ENCODE peak calls at places on chromosome 18, in six cellular contexts. One of them, this sample, is unnamed.
A peak's percentile ranks its signal among the peaks of the same experiment; 100 is the strongest.

GRCh38 chr18:77092104-77093066 is 40.2 kb downstream of the MBP start:
- DNase-seq in H1: no peak
- DNase-seq in HL-60: no peak
- DNase-seq in SK-N-SH: no peak
- DNase-seq in HepG2: no peak
- DNase-seq in GM12878: no peak
- DNase-seq in this sample: no peak

GRCh38 chr18:21972281-21972680 is 197.1 kb upstream of the GATA6 start:
- DNase-seq in HepG2: no peak
- DNase-seq in HL-60: no peak
- DNase-seq in SK-N-SH: no peak
- DNase-seq in H1: no peak
- DNase-seq in GM12878: no peak
- DNase-seq in this sample: no peak

GRCh38 chr18:36813111-36813752 is 15.6 kb downstream of the TPGS2 start:
- DNase-seq in H1: no peak
- DNase-seq in GM12878: no peak
- DNase-seq in HL-60: no peak
- DNase-seq in HepG2: no peak
- DNase-seq in SK-N-SH: no peak
- DNase-seq in this sample: no peak

GRCh38 chr18:50143295-50143694 is 51.7 kb downstream of the MYO5B start:
- DNase-seq in HL-60: no peak
- DNase-seq in GM12878: no peak
- DNase-seq in SK-N-SH: no peak
- DNase-seq in H1: no peak
- DNase-seq in HepG2: no peak
- DNase-seq in this sample: no peak

GRCh38 chr18:73564073-73564472 is 583.6 kb downstream of the FBXO15 start:
- DNase-seq in SK-N-SH: no peak
- DNase-seq in H1: no peak
- DNase-seq in GM12878: no peak
- DNase-seq in HepG2: no peak
- DNase-seq in HL-60: no peak
- DNase-seq in this sample: no peak

GRCh38 chr18:44601447-44601846 is 79.2 kb upstream of the SETBP1 start:
- DNase-seq in HepG2: no peak
- DNase-seq in HL-60: no peak
- DNase-seq in GM12878: no peak
- DNase-seq in H1: no peak
- DNase-seq in SK-N-SH: no peak
- DNase-seq in this sample: no peak

GRCh38 chr18:22667616-22668422 is 250.1 kb upstream of the CTAGE1 start:
- DNase-seq in H1: no peak
- DNase-seq in HepG2: no peak
- DNase-seq in SK-N-SH: no peak
- DNase-seq in HL-60: no peak
- DNase-seq in GM12878: peak; percentile 20
- DNase-seq in this sample: peak; percentile 92

GRCh38 chr18:55588001-55588875 is at the start of gene TCF4:
- DNase-seq in H1: peak; percentile 72
- DNase-seq in GM12878: no peak
- DNase-seq in SK-N-SH: peak; percentile 80
- DNase-seq in HepG2: no peak
- DNase-seq in HL-60: peak; percentile 52
- DNase-seq in this sample: peak; percentile 63

GRCh38 chr18:45102863-45103262 is 422.2 kb downstream of the SETBP1 start:
- DNase-seq in GM12878: no peak
- DNase-seq in HL-60: no peak
- DNase-seq in HepG2: no peak
- DNase-seq in SK-N-SH: no peak
- DNase-seq in H1: no peak
- DNase-seq in this sample: no peak

GRCh38 chr18:21051615-21052014 is 60.0 kb downstream of the ROCK1 start:
- DNase-seq in GM12878: no peak
- DNase-seq in H1: no peak
- DNase-seq in HL-60: no peak
- DNase-seq in SK-N-SH: no peak
- DNase-seq in HepG2: no peak
- DNase-seq in this sample: no peak

GRCh38 chr18:76580288-76580962 is 85.4 kb upstream of the ZNF516 start:
- DNase-seq in HepG2: no peak
- DNase-seq in H1: peak; percentile 38
- DNase-seq in HL-60: no peak
- DNase-seq in GM12878: no peak
- DNase-seq in SK-N-SH: no peak
- DNase-seq in this sample: no peak

GRCh38 chr18:73670536-73670935 is 477.1 kb downstream of the FBXO15 start:
- DNase-seq in HL-60: no peak
- DNase-seq in H1: no peak
- DNase-seq in SK-N-SH: no peak
- DNase-seq in GM12878: no peak
- DNase-seq in HepG2: no peak
- DNase-seq in this sample: no peak

GRCh38 chr18:54479365-54479764 is 111.7 kb upstream of the DYNAP start:
- DNase-seq in GM12878: no peak
- DNase-seq in SK-N-SH: no peak
- DNase-seq in H1: no peak
- DNase-seq in HL-60: no peak
- DNase-seq in HepG2: no peak
- DNase-seq in this sample: no peak

GRCh38 chr18:54218299-54218698 is 6.2 kb downstream of the MBD2 start:
- DNase-seq in HepG2: no peak
- DNase-seq in H1: no peak
- DNase-seq in HL-60: no peak
- DNase-seq in GM12878: no peak
- DNase-seq in SK-N-SH: no peak
- DNase-seq in this sample: no peak

GRCh38 chr18:48833701-48834394 is 116.9 kb downstream of the SMAD7 start:
- DNase-seq in SK-N-SH: no peak
- DNase-seq in GM12878: no peak
- DNase-seq in HL-60: no peak
- DNase-seq in HepG2: no peak
- DNase-seq in H1: no peak
- DNase-seq in this sample: no peak

GRCh38 chr18:35077937-35078336 is 36.7 kb downstream of the MAPRE2 start:
- DNase-seq in GM12878: no peak
- DNase-seq in HepG2: no peak
- DNase-seq in H1: no peak
- DNase-seq in SK-N-SH: no peak
- DNase-seq in HL-60: no peak
- DNase-seq in this sample: no peak

GRCh38 chr18:7572837-7573236 is 5.7 kb downstream of the PTPRM start:
- DNase-seq in HepG2: no peak
- DNase-seq in HL-60: no peak
- DNase-seq in GM12878: peak; percentile 23
- DNase-seq in H1: no peak
- DNase-seq in SK-N-SH: no peak
- DNase-seq in this sample: no peak

GRCh38 chr18:77222464-77222863 is 27.2 kb upstream of the GALR1 start:
- DNase-seq in SK-N-SH: no peak
- DNase-seq in HepG2: no peak
- DNase-seq in GM12878: no peak
- DNase-seq in HL-60: no peak
- DNase-seq in H1: no peak
- DNase-seq in this sample: no peak

GRCh38 chr18:58216071-58216471 is 172.0 kb downstream of the NEDD4L start:
- DNase-seq in HL-60: no peak
- DNase-seq in H1: no peak
- DNase-seq in GM12878: no peak
- DNase-seq in HepG2: no peak
- DNase-seq in SK-N-SH: no peak
- DNase-seq in this sample: no peak

GRCh38 chr18:36177913-36178312 is 9.4 kb upstream of the MOCOS start:
- DNase-seq in H1: no peak
- DNase-seq in GM12878: no peak
- DNase-seq in HepG2: no peak
- DNase-seq in HL-60: no peak
- DNase-seq in SK-N-SH: no peak
- DNase-seq in this sample: no peak

GRCh38 chr18:35137632-35138031 is 96.4 kb downstream of the MAPRE2 start:
- DNase-seq in SK-N-SH: no peak
- DNase-seq in HL-60: no peak
- DNase-seq in GM12878: no peak
- DNase-seq in HepG2: no peak
- DNase-seq in H1: no peak
- DNase-seq in this sample: peak; percentile 28

GRCh38 chr18:12397254-12397653 is 10.5 kb upstream of the PRELID3A start:
- DNase-seq in SK-N-SH: no peak
- DNase-seq in HL-60: no peak
- DNase-seq in H1: no peak
- DNase-seq in HepG2: no peak
- DNase-seq in GM12878: no peak
- DNase-seq in this sample: no peak

GRCh38 chr18:9025104-9025838 is 77.2 kb upstream of the NDUFV2 start:
- DNase-seq in H1: no peak
- DNase-seq in HL-60: no peak
- DNase-seq in HepG2: peak; percentile 28
- DNase-seq in SK-N-SH: no peak
- DNase-seq in GM12878: no peak
- DNase-seq in this sample: no peak

GRCh38 chr18:54720590-54720989 is 107.7 kb upstream of the RAB27B start:
- DNase-seq in HepG2: no peak
- DNase-seq in HL-60: no peak
- DNase-seq in GM12878: no peak
- DNase-seq in H1: no peak
- DNase-seq in SK-N-SH: no peak
- DNase-seq in this sample: no peak

DNA sequence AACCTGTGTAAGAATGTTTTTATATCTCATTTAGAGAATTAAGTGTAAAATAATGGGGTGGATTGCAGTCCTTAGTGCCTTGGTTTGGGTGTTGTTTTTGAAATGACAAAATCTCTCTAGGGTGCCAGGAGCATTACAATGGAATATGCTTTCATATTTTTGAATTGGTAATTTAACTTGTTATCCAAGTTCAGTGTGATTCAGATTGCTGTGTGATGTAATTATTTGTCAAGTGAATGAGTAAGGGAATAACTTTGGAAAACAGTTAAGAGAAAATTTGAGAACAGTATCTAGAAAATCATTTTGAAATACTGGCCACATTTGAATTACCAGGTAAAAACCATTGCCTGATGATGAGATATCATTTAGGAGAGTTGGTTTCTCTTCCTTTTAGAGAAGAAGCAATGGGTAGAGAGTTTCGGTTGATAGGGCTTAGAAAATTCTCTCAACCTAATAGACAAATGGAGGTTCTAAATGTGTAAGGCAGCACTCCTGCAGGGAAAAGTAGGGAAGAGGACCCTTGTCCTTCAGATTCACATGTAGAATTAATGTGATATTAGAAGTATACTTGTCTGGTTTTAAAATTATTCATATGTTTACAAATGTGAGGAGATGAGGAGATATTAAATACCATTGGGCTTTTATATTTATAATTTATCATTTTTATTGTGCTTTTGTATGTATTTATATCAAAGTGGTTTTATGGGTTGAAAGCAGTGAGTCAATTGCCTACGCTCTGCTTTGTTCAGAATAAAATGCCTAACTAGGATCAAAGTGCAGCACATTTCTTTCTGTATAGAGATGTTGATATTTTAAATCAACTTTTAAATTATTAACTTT is 124.8 kb downstream of the PHLPP1 start:
- DNase-seq in HL-60: no peak
- DNase-seq in H1: no peak
- DNase-seq in GM12878: no peak
- DNase-seq in SK-N-SH: no peak
- DNase-seq in HepG2: no peak
- DNase-seq in this sample: no peak
- TF ChIP-seq GABPA in HL-60: no peak
- TF ChIP-seq GABPA in H1: no peak
- TF ChIP-seq GABPA in GM12878: no peak
- TF ChIP-seq GABPA in SK-N-SH: no peak
- TF ChIP-seq GABPA in HepG2: no peak
- TF ChIP-seq GABPA in this sample: no peak

GRCh38 chr18:30903566-30903965 is 139.0 kb downstream of the DSC3 start:
- DNase-seq in HepG2: peak; percentile 9
- DNase-seq in SK-N-SH: no peak
- DNase-seq in HL-60: no peak
- DNase-seq in H1: no peak
- DNase-seq in GM12878: no peak
- DNase-seq in this sample: no peak
- TF ChIP-seq GABPA in HepG2: no peak
- TF ChIP-seq GABPA in SK-N-SH: no peak
- TF ChIP-seq GABPA in HL-60: no peak
- TF ChIP-seq GABPA in H1: no peak
- TF ChIP-seq GABPA in GM12878: no peak
- TF ChIP-seq GABPA in this sample: no peak

GRCh38 chr18:60935046-60935445 is 398.2 kb upstream of the CDH20 start:
- DNase-seq in SK-N-SH: no peak
- DNase-seq in H1: no peak
- DNase-seq in HepG2: no peak
- DNase-seq in HL-60: no peak
- DNase-seq in GM12878: no peak
- DNase-seq in this sample: no peak
- TF ChIP-seq GABPA in SK-N-SH: no peak
- TF ChIP-seq GABPA in H1: no peak
- TF ChIP-seq GABPA in HepG2: no peak
- TF ChIP-seq GABPA in HL-60: no peak
- TF ChIP-seq GABPA in GM12878: no peak
- TF ChIP-seq GABPA in this sample: no peak

GRCh38 chr18:33460681-33461080 is 20.2 kb upstream of the CCDC178 start:
- DNase-seq in SK-N-SH: no peak
- DNase-seq in H1: no peak
- DNase-seq in GM12878: no peak
- DNase-seq in HL-60: no peak
- DNase-seq in HepG2: no peak
- DNase-seq in this sample: no peak
- TF ChIP-seq GABPA in SK-N-SH: no peak
- TF ChIP-seq GABPA in H1: no peak
- TF ChIP-seq GABPA in GM12878: no peak
- TF ChIP-seq GABPA in HL-60: no peak
- TF ChIP-seq GABPA in HepG2: no peak
- TF ChIP-seq GABPA in this sample: no peak

GRCh38 chr18:26763745-26764144 is 101.8 kb downstream of the AQP4 start:
- DNase-seq in SK-N-SH: no peak
- DNase-seq in HepG2: no peak
- DNase-seq in H1: no peak
- DNase-seq in GM12878: no peak
- DNase-seq in HL-60: no peak
- DNase-seq in this sample: no peak

GRCh38 chr18:26764584-26764983 is 100.9 kb downstream of the AQP4 start:
- DNase-seq in SK-N-SH: peak; percentile 39
- DNase-seq in H1: no peak
- DNase-seq in HepG2: no peak
- DNase-seq in GM12878: no peak
- DNase-seq in HL-60: no peak
- DNase-seq in this sample: no peak

GRCh38 chr18:26768388-26768787 is 97.1 kb downstream of the AQP4 start:
- DNase-seq in GM12878: no peak
- DNase-seq in HL-60: no peak
- DNase-seq in SK-N-SH: no peak
- DNase-seq in HepG2: no peak
- DNase-seq in H1: no peak
- DNase-seq in this sample: no peak

GRCh38 chr18:26765498-26765897 is 100.0 kb downstream of the AQP4 start:
- DNase-seq in SK-N-SH: no peak
- DNase-seq in GM12878: no peak
- DNase-seq in HL-60: no peak
- DNase-seq in H1: no peak
- DNase-seq in HepG2: no peak
- DNase-seq in this sample: no peak

GRCh38 chr18:26764177-26764576 is 101.3 kb downstream of the AQP4 start:
- DNase-seq in HL-60: no peak
- DNase-seq in SK-N-SH: no peak
- DNase-seq in HepG2: no peak
- DNase-seq in H1: no peak
- DNase-seq in GM12878: no peak
- DNase-seq in this sample: no peak
- TF ChIP-seq GABPA in HL-60: no peak
- TF ChIP-seq GABPA in SK-N-SH: no peak
- TF ChIP-seq GABPA in HepG2: no peak
- TF ChIP-seq GABPA in H1: no peak
- TF ChIP-seq GABPA in GM12878: no peak
- TF ChIP-seq GABPA in this sample: no peak

This sample was measured in K562.